ENCODE peak calls at places on chromosome 12, in four cellular contexts. B is HCT116, X is fibroblast of lung, I is osteoblast. Q is an unnamed sample.

GRCh38 chr12:79873223-79873622 is 61.7 kb downstream of the PPP1R12A start:
- DNase-seq in B (no peak), X (no peak), I (no peak), Q (no peak)

GRCh38 chr12:108573310-108573709 is 10.9 kb downstream of the ISCU start:
- DNase-seq in I (no peak), X (no peak), B (no peak), Q (no peak)

GRCh38 chr12:34033628-34034296 is 11.5 kb downstream of the ALG10 start:
- DNase-seq in I (no peak), X (peak; percentile 15), B (peak; percentile 13), Q (no peak)

GRCh38 chr12:49055978-49056754 is 4.4 kb downstream of the KMT2D start:
- DNase-seq in X (peak; percentile 68), B (peak; percentile 35), I (peak; percentile 97), Q (peak; percentile 70)

GRCh38 chr12:77053259-77053658 is 12.1 kb downstream of the E2F7 start:
- DNase-seq in I (no peak), B (no peak), X (no peak), Q (no peak)

GRCh38 chr12:28568083-28568482 is 377.8 kb downstream of the CCDC91 start:
- DNase-seq in I (peak; percentile 73), B (no peak), X (peak; percentile 94), Q (no peak)

GRCh38 chr12:2075558-2076195 is 22.9 kb downstream of the CACNA1C start:
- DNase-seq in I (no peak), X (no peak), B (no peak), Q (no peak)

GRCh38 chr12:6852651-6853354 is 853 bp downstream of the USP5 start:
- DNase-seq in B (no peak), X (peak; percentile 85), I (peak; percentile 95), Q (peak; percentile 65)

GRCh38 chr12:108447168-108447840 is 67.8 kb upstream of the FICD start:
- DNase-seq in X (no peak), I (peak; percentile 58), B (no peak), Q (no peak)

GRCh38 chr12:46209914-46210834 is 58.7 kb downstream of the SLC38A1 start:
- DNase-seq in I (no peak), B (no peak), X (peak; percentile 49), Q (peak; percentile 54)

GRCh38 chr12:124422142-124422569 is 127.3 kb downstream of the RFLNA start:
- DNase-seq in X (no peak), B (no peak), I (peak; percentile 92), Q (no peak)

GRCh38 chr12:14239350-14239934 is 126.0 kb upstream of the ATF7IP start:
- DNase-seq in X (peak; percentile 60), I (peak; percentile 50), B (no peak), Q (peak; percentile 31)

GRCh38 chr12:132500137-132500855 is 10.3 kb downstream of the FBRSL1 start:
- DNase-seq in B (no peak), I (no peak), X (no peak), Q (no peak)
- H4K20me1 ChIP-seq in B (peaks cover 13% of the 10 kb centered on the region), I (peaks cover 83% of the 10 kb centered on the region), X (peaks cover 1% of the 10 kb centered on the region), Q (peaks cover 98% of the 10 kb centered on the region)

GRCh38 chr12:40208707-40209106 is 16.1 kb upstream of the LRRK2 start:
- DNase-seq in B (no peak), I (no peak), X (no peak), Q (no peak)
- H2AFZ ChIP-seq in B (peak overlapping the region; percentile 20), I (no peak overlapping the region), X (no peak overlapping the region), Q (no peak overlapping the region)

GRCh38 chr12:21500786-21501257 is 613 bp downstream of the RECQL start:
- DNase-seq in I (no peak), X (no peak), B (no peak), Q (no peak)
- H3K4me1 ChIP-seq in I (peaks cover 32% of the 10 kb centered on the region), X (peaks cover 2% of the 10 kb centered on the region), B (peaks cover 19% of the 10 kb centered on the region), Q (peaks cover 44% of the 10 kb centered on the region)

DNA sequence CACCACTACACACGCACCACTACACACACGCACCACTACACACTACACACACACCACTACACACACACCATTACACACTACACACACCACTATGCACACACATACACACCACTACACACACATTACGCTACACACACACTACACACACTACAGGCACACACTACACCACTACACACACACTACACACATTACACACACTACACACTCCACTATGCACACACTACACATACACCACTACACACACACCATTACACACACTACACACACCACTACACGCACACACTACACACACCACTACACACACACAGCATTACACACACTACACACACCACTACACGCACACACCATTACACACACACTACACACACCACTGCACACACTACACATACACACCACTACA is 12.7 kb downstream of the NOC4L start:
- DNase-seq in X (no peak), I (no peak), B (no peak), Q (no peak)
- H4K20me1 ChIP-seq in X (no peaks in the 10 kb centered on the region), I (peaks cover 11% of the 10 kb centered on the region), B (no peaks in the 10 kb centered on the region), Q (peaks cover 18% of the 10 kb centered on the region)